ENCODE peak calls at places on chromosomes 3 and 15, in six cellular contexts. X is lung, H is heart right ventricle, C is progenitor cell of endocrine pancreas, L is WERI-Rb-1, N is dorsolateral prefrontal cortex. E is an unnamed sample.

GRCh38 chr3:46996689-46997452 is 17.4 kb downstream of the NBEAL2 start:
- DNase-seq in X (no peak), H (peak; percentile 16), C (no peak), L (no peak), N (no peak), E (no peak)

GRCh38 chr3:109985942-109986555 is 648.7 kb upstream of the DPPA4 start:
- DNase-seq in X (no peak), H (no peak), C (no peak), L (no peak), N (no peak), E (peak; percentile 19)

GRCh38 chr3:112308151-112308911 is 14.3 kb upstream of the SLC9C1 start:
- DNase-seq in X (peak; percentile 43), H (no peak), C (no peak), L (peak; percentile 30), N (no peak), E (peak; percentile 82)

GRCh38 chr3:44227622-44228021 is 14.1 kb upstream of the TOPAZ1 start:
- DNase-seq in X (no peak), H (no peak), C (no peak), L (no peak), N (no peak), E (no peak)

GRCh38 chr15:43911235-43911661 is 84.4 kb downstream of the WDR76 start:
- DNase-seq in X (no peak), H (no peak), C (no peak), L (no peak), N (peak; percentile 53), E (peak; percentile 59)

GRCh38 chr3:36597422-36597821 is 166.9 kb downstream of the DCLK3 start:
- DNase-seq in X (no peak), H (no peak), C (no peak), L (peak; percentile 25), N (no peak), E (peak; percentile 66)

GRCh38 chr3:125057186-125057850 is 1.5 kb upstream of the HEG1 start:
- DNase-seq in X (no peak), H (no peak), C (no peak), L (peak; percentile 88), N (no peak), E (peak; percentile 86)

GRCh38 chr15:45023659-45024320 is 795 bp downstream of the SORD start:
- DNase-seq in X (no peak), H (no peak), C (no peak), L (no peak), N (no peak), E (peak; percentile 57)

DNA sequence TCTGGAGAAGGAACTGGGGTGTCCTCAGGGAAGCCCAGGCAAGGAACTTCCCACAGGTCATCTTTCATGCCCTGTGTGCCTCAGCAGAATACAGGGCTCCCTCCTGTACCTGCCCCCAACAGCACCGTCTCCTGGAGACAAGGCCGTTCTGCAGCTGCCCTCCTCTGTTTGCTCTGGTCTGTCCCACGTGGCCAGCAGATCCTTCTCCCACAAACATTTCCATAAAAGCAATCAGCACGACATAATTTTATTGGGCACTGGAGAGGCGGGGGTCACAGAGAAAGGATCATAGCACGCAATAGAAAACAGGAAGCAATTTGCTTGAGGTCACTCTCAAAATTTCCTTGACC is 29.5 kb downstream of the STARD5 start:
- DNase-seq in X (no peak), H (no peak), C (no peak), L (no peak), N (no peak), E (no peak)
- TF ChIP-seq CTCF in X (no peak), H (no peak), C (no peak), L (peak; percentile 4), N (no peak), E (no peak)

DNA sequence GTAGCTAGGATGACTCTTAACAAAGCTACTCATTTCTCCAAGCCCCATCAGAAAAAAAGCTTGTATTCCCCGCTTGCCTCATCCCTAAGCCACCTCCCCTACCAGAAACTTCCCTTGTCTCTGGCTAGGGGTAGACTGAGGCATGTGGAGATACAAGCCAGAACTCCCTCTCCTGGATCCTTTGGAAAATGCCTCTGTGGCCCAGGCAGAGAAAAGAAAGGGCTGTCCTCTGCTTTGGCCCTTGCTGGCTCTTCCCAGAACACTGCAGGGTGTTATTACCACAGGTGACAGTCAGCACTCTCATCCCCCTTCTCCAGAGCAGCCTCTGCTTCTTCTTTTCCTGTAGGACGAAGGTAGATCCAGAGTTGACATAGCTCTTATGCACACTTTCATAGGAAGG is 15.2 kb downstream of the RMDN3 start:
- DNase-seq in X (no peak), H (no peak), C (no peak), L (no peak), N (no peak), E (no peak)
- TF ChIP-seq CTCF in X (no peak), H (no peak), C (no peak), L (peak; percentile 38), N (no peak), E (no peak)

GRCh38 chr3:33083958-33084357 is 13.0 kb downstream of the GLB1 start:
- DNase-seq in X (no peak), H (no peak), C (no peak), L (peak; percentile 67), N (no peak), E (no peak)

GRCh38 chr3:33077976-33078375 is 19.0 kb downstream of the GLB1 start:
- DNase-seq in X (no peak), H (no peak), C (no peak), L (no peak), N (no peak), E (no peak)

GRCh38 chr3:33076952-33077351 is 20.0 kb downstream of the GLB1 start:
- DNase-seq in X (no peak), H (no peak), C (no peak), L (no peak), N (no peak), E (no peak)

GRCh38 chr3:33075996-33076395 is 20.9 kb downstream of the GLB1 start:
- DNase-seq in X (no peak), H (no peak), C (no peak), L (no peak), N (no peak), E (no peak)

GRCh38 chr3:33081812-33082211 is 15.1 kb downstream of the GLB1 start:
- DNase-seq in X (no peak), H (no peak), C (no peak), L (no peak), N (no peak), E (no peak)
- TF ChIP-seq CTCF in X (no peak), H (no peak), C (no peak), L (no peak), N (no peak), E (no peak)

GRCh38 chr3:99862208-99862607 is 44.5 kb downstream of the CMSS1 start:
- DNase-seq in X (no peak), H (no peak), C (no peak), L (no peak), N (no peak), E (no peak)
- TF ChIP-seq CTCF in X (no peak), H (no peak), C (no peak), L (no peak), N (no peak), E (no peak)

DNA sequence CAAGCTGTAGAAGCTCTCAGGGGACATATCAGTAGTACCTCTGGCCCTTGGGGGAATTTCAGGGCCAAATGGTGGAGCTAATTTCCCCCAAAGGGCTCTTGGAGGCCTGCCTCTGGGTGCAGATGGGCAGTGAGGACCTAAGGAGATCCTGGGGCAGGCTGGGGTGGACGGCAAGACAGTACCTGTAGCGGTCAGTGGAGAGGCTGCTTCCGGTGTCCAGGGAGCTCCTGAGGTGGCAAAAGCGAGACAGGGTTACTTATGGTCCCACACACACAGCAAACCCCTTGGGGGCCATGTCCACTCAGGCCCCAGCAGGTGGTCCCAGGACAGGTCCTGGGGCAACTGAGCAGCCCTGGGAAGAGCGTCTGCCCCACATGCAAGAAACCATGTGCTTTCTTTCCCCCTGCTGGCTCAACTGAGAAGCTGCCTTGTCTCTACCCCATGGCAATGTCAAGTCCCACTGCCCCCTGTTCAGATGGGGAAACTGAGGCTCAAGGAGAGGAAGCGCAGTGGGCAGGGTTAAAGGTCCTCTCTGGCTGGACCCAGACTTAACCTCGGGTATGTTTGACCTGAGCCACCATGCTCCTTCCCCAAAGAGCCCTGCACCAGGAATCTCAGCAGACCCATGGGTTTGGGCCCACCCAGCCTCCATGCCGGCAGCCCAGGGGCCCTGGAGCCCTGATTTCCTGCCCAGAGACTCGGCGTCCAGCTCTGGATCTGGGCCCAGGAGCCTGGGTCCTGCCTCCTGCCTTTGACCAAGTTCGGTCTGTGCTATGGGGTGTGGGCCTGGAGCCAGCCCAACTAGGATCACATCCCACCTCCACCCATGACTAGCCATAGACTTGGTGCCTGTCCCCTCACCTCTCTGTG is 25.7 kb downstream of the IQSEC1 start:
- DNase-seq in X (no peak), H (no peak), C (no peak), L (no peak), N (no peak), E (no peak)
- TF ChIP-seq CTCF in X (no peak), H (peak; percentile 8), C (no peak), L (peak; percentile 51), N (no peak), E (no peak)